ENCODE peak calls at places on chromosomes 5 and 9, in five cellular contexts. R is tibial nerve, X is sigmoid colon, C is heart right ventricle, Q is RWPE1. B is an unnamed sample.

GRCh38 chr5:116370149-116370548 is 204.5 kb downstream of the SEMA6A start:
- DNase-seq in R (no peak), X (no peak), C (no peak), Q (no peak), B (no peak)

GRCh38 chr5:140978260-140978659 is 12.0 kb downstream of the PCDHAC2 start:
- DNase-seq in R (no peak), X (no peak), C (no peak), Q (no peak), B (no peak)

GRCh38 chr9:76699966-76700365 is 64.3 kb upstream of the PCA3 start:
- DNase-seq in R (no peak), X (no peak), C (no peak), Q (no peak), B (no peak)

GRCh38 chr5:158013939-158014338 is 155.0 kb upstream of the CLINT1 start:
- DNase-seq in R (no peak), X (no peak), C (peak), Q (peak), B (no peak)

GRCh38 chr5:31824886-31825774 is 186.2 kb downstream of the PDZD2 start:
- DNase-seq in R (peak), X (peak), C (peak), Q (peak), B (no peak)

GRCh38 chr5:171693397-171693796 is 92.2 kb upstream of the SMIM23 start:
- DNase-seq in R (no peak), X (no peak), C (peak), Q (no peak), B (no peak)

GRCh38 chr5:19531374-19531952 is 456.5 kb downstream of the CDH18 start:
- DNase-seq in R (no peak), X (no peak), C (no peak), Q (peak), B (no peak)

GRCh38 chr9:3431890-3432289 is 93.9 kb downstream of the RFX3 start:
- DNase-seq in R (no peak), X (no peak), C (no peak), Q (no peak), B (no peak)

GRCh38 chr5:82662340-82662739 is 384.2 kb upstream of the RPS23 start:
- DNase-seq in R (no peak), X (no peak), C (no peak), Q (no peak), B (no peak)

GRCh38 chr9:365451-365850 is 150.8 kb downstream of the DOCK8 start:
- DNase-seq in R (no peak), X (no peak), C (no peak), Q (no peak), B (no peak)

GRCh38 chr9:78122631-78123030 is 91.0 kb upstream of the GNAQ start:
- DNase-seq in R (no peak), X (no peak), C (no peak), Q (peak), B (no peak)

GRCh38 chr5:124658867-124659557 is 87.4 kb downstream of the ZNF608 start:
- DNase-seq in R (no peak), X (no peak), C (no peak), Q (no peak), B (no peak)

GRCh38 chr9:123191260-123191659 is 77.1 kb downstream of the STRBP start:
- DNase-seq in R (no peak), X (no peak), C (no peak), Q (no peak), B (no peak)

GRCh38 chr9:16262467-16263261 is 607.8 kb downstream of the BNC2 start:
- DNase-seq in R (no peak), X (no peak), C (no peak), Q (no peak), B (no peak)

GRCh38 chr5:87361031-87361443 is 51.7 kb downstream of the CCNH start:
- DNase-seq in R (no peak), X (no peak), C (no peak), Q (no peak), B (no peak)

GRCh38 chr5:3715048-3715447 is 119.4 kb downstream of the IRX1 start:
- DNase-seq in R (peak), X (no peak), C (no peak), Q (no peak), B (peak)

GRCh38 chr5:33317271-33317670 is 123.5 kb upstream of the TARS1 start:
- DNase-seq in R (no peak), X (no peak), C (no peak), Q (no peak), B (no peak)

GRCh38 chr5:151284392-151284967 is 19.1 kb downstream of the SLC36A3 start:
- DNase-seq in R (no peak), X (no peak), C (no peak), Q (no peak), B (no peak)

GRCh38 chr5:90134892-90135291 is 274.7 kb downstream of the CETN3 start:
- DNase-seq in R (peak), X (peak), C (peak), Q (no peak), B (peak)

GRCh38 chr9:2745560-2746380 is 28.5 kb downstream of the KCNV2 start:
- DNase-seq in R (no peak), X (no peak), C (no peak), Q (no peak), B (no peak)

GRCh38 chr9:79654591-79654990 is 82.8 kb downstream of the TLE4 start:
- DNase-seq in R (no peak), X (no peak), C (no peak), Q (no peak), B (no peak)

GRCh38 chr5:172904643-172905345 is 54.4 kb upstream of the RPL26L1 start:
- DNase-seq in R (peak), X (peak), C (peak), Q (peak), B (peak)

GRCh38 chr5:120614512-120614911 is 150.4 kb downstream of the PRR16 start:
- DNase-seq in R (no peak), X (no peak), C (no peak), Q (peak), B (no peak)

GRCh38 chr9:136370687-136371530 is 2.6 kb downstream of the CARD9 start:
- DNase-seq in R (no peak), X (no peak), C (no peak), Q (no peak), B (no peak)

GRCh38 chr5:75848077-75848476 is 130.8 kb upstream of the POC5 start:
- DNase-seq in R (no peak), X (no peak), C (no peak), Q (no peak), B (no peak)

GRCh38 chr5:179608131-179608581 is 15.3 kb downstream of the HNRNPH1 start:
- DNase-seq in R (no peak), X (peak), C (no peak), Q (no peak), B (peak)

GRCh38 chr5:147849226-147849625 is 17.8 kb upstream of the SPINK1 start:
- DNase-seq in R (no peak), X (no peak), C (no peak), Q (no peak), B (no peak)

GRCh38 chr5:44679200-44679599 is 129.5 kb upstream of the MRPS30 start:
- DNase-seq in R (no peak), X (no peak), C (no peak), Q (no peak), B (no peak)

GRCh38 chr5:145975361-145976066 is 39.1 kb downstream of the SH3RF2 start:
- DNase-seq in R (no peak), X (no peak), C (no peak), Q (peak), B (peak)

GRCh38 chr5:59893436-59894227 is at the start of gene PDE4D:
- DNase-seq in R (no peak), X (peak), C (peak), Q (peak), B (no peak)

GRCh38 chr5:36442352-36442751 is 140.7 kb upstream of the RANBP3L start:
- DNase-seq in R (no peak), X (no peak), C (no peak), Q (peak), B (no peak)

GRCh38 chr9:42388146-42388690 is 204.8 kb downstream of the SPATA31A6 start:
- DNase-seq in R (no peak), X (no peak), C (no peak), Q (peak), B (no peak)

GRCh38 chr5:135203593-135204036 is 169.6 kb upstream of the PITX1 start:
- DNase-seq in R (no peak), X (no peak), C (no peak), Q (no peak), B (no peak)

GRCh38 chr5:107135391-107135790 is 535.3 kb downstream of the EFNA5 start:
- DNase-seq in R (no peak), X (no peak), C (no peak), Q (no peak), B (no peak)

GRCh38 chr5:139637438-139638089 is 10.6 kb upstream of the CXXC5 start:
- DNase-seq in R (peak), X (peak), C (peak), Q (no peak), B (peak)

GRCh38 chr9:22147818-22148573 is 138.9 kb upstream of the CDKN2B start:
- DNase-seq in R (no peak), X (no peak), C (no peak), Q (peak), B (no peak)

DNA sequence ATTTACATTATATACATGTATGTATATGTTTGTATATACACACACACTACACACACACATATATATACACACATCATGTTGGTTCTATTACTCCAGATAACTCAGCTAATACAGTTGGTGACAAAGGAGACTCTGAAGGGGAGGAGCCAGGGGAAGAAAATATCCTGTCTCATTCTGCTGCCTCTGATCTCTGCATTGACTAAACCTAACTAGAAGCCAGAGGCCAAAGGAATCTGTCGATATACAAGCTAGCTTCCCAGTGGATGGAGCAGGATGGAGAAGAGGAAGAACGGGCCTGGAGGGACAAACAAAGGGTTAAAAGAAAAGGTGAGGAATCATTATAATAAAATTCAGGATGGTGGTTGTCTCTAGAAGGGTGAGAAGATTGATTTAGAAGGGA is 13.7 kb upstream of the RHOBTB3 start:
- DNase-seq in R (no peak), X (no peak), C (no peak), Q (no peak), B (no peak)
- H3K27ac ChIP-seq in R (no peak), X (no peak), C (no peak), Q (no peak), B (no peak)

GRCh38 chr5:10634562-10634961 is 70.7 kb downstream of the ANKRD33B start:
- DNase-seq in R (no peak), X (no peak), C (no peak), Q (no peak), B (no peak)

GRCh38 chr5:10634056-10634455 is 70.2 kb downstream of the ANKRD33B start:
- DNase-seq in R (no peak), X (no peak), C (no peak), Q (no peak), B (no peak)

GRCh38 chr5:10636363-10637142 is 72.7 kb downstream of the ANKRD33B start:
- DNase-seq in R (no peak), X (no peak), C (no peak), Q (no peak), B (no peak)

GRCh38 chr5:10635861-10636350 is 72.0 kb downstream of the ANKRD33B start:
- DNase-seq in R (no peak), X (no peak), C (no peak), Q (no peak), B (no peak)

GRCh38 chr5:10635257-10635860 is 71.5 kb downstream of the ANKRD33B start:
- DNase-seq in R (no peak), X (no peak), C (no peak), Q (peak), B (no peak)
- H3K27ac ChIP-seq in R (no peak), X (no peak), C (no peak), Q (peak), B (no peak)

DNA sequence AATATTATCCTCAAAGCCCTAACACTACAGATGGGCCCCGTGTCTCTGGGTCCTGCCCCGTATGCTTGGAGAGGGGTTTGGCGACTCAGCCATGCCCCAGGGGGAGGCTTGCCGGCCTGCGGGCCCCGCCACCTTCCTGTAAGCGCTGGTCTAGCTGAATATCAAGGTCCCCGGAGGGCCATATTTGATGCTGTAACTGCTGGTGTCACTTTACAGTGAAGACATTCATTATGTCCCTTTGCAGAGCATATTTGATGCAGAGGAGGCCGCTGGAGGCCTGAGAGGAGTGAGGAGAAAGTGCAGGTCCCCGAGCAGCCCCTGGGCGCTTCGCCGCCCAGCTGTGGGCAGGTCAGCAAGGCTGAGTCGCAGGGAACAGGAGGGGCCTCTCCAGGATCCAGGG is 16.8 kb downstream of the IRX4 start:
- DNase-seq in R (no peak), X (no peak), C (no peak), Q (no peak), B (no peak)
- H3K27ac ChIP-seq in R (no peak), X (no peak), C (no peak), Q (no peak), B (no peak)

GRCh38 chr9:121282309-121283071 is 14.5 kb downstream of the GSN start:
- DNase-seq in R (peak), X (peak), C (peak), Q (peak), B (peak)
- H3K27ac ChIP-seq in R (peak), X (peak), C (peak), Q (peak), B (peak)

B was measured in gastrocnemius medialis.